ENCODE peak calls at places on chromosomes 4 and X, in four cellular contexts. V is DND-41, L is SK-N-SH, B is astrocyte. W is an unnamed sample. For H3K36me3 and H3K4me1, the result is how much of the 10 kb centered on the place peaks cover.

GRCh38 chr4:22434895-22435294 is 81.0 kb downstream of the ADGRA3 start:
- DNase-seq in V (no peak), B (peak), L (peak), W (peak)

GRCh38 chr4:180913750-180914149 is 1329.5 kb upstream of the TENM3 start:
- DNase-seq in L (no peak), B (peak), V (no peak), W (no peak)

GRCh38 chr4:47662975-47663374 is 174.9 kb downstream of the CORIN start:
- DNase-seq in V (peak), B (no peak), L (no peak), W (no peak)

GRCh38 chr4:26557164-26557563 is 26.7 kb upstream of the TBC1D19 start:
- DNase-seq in V (no peak), B (peak), L (peak), W (no peak)

GRCh38 chrX:49309401-49309981 is 6.0 kb downstream of the GAGE10 start:
- DNase-seq in V (peak), L (no peak), B (peak), W (peak)

GRCh38 chr4:14167876-14168510 is 540.5 kb upstream of the BOD1L1 start:
- DNase-seq in B (peak), V (no peak), L (no peak), W (no peak)

GRCh38 chr4:81030617-81031388 is at the start of gene BMP3:
- DNase-seq in V (no peak), B (peak), L (no peak), W (no peak)

GRCh38 chrX:141278306-141278705 is 36.0 kb upstream of the SPANXC start:
- DNase-seq in V (no peak), B (no peak), L (peak), W (peak)

GRCh38 chr4:158172558-158173258 is at the start of gene GASK1B:
- DNase-seq in V (no peak), L (peak), B (peak), W (peak)

GRCh38 chr4:166318810-166319525 is 445.9 kb downstream of the TLL1 start:
- DNase-seq in B (peak), V (no peak), L (no peak), W (no peak)

GRCh38 chr4:107018336-107018735 is 17.8 kb downstream of the DKK2 start:
- DNase-seq in L (no peak), B (no peak), V (no peak), W (no peak)

GRCh38 chrX:65596270-65596669 is 61.7 kb upstream of the LAS1L start:
- DNase-seq in B (peak), L (no peak), V (peak), W (peak)

GRCh38 chr4:6272863-6273660 is 3.4 kb downstream of the WFS1 start:
- DNase-seq in L (peak), B (peak), V (no peak), W (peak)

GRCh38 chr4:121794505-121795192 is 6.5 kb upstream of the EXOSC9 start:
- DNase-seq in B (no peak), V (no peak), L (no peak), W (no peak)

GRCh38 chr4:176377705-176378302 is 58.0 kb downstream of the SPCS3 start:
- DNase-seq in V (no peak), L (peak), B (peak), W (peak)

GRCh38 chr4:2802618-2803531 is 10.0 kb downstream of the SH3BP2 start:
- DNase-seq in L (no peak), B (no peak), V (no peak), W (no peak)

GRCh38 chr4:57726154-57726553 is 616.0 kb upstream of the IGFBP7 start:
- DNase-seq in V (no peak), B (no peak), L (no peak), W (no peak)

GRCh38 chr4:36640876-36641275 is 359.5 kb downstream of the DTHD1 start:
- DNase-seq in L (no peak), V (no peak), B (no peak), W (no peak)

GRCh38 chr4:70559216-70559830 is 32.7 kb upstream of the AMBN start:
- DNase-seq in V (peak), L (peak), B (peak), W (peak)

DNA sequence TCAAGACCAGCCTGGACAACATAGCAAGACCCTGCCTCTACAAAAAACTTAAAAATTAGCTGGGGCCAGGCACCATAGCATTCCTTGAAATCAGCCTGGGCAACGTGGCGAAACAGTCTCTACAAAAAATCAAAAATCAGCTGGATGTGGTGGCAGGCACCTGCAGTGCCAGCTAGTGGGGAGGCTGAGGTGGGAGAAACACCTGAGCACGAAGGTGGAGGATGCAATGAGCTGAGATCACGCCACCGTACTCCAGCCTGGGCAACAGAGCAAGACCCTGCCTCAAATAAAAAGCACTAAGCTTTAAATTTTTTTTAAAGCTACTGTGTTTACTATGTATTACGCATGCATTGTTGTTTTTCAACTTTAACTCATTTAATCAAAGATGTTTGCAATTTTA is 3.2 kb downstream of the RPL9 start:
- DNase-seq in B (no peak), L (no peak), V (no peak), W (no peak)
- H3K36me3 ChIP-seq in B (half or more), L (half or more), V (half or more), W (under half)

DNA sequence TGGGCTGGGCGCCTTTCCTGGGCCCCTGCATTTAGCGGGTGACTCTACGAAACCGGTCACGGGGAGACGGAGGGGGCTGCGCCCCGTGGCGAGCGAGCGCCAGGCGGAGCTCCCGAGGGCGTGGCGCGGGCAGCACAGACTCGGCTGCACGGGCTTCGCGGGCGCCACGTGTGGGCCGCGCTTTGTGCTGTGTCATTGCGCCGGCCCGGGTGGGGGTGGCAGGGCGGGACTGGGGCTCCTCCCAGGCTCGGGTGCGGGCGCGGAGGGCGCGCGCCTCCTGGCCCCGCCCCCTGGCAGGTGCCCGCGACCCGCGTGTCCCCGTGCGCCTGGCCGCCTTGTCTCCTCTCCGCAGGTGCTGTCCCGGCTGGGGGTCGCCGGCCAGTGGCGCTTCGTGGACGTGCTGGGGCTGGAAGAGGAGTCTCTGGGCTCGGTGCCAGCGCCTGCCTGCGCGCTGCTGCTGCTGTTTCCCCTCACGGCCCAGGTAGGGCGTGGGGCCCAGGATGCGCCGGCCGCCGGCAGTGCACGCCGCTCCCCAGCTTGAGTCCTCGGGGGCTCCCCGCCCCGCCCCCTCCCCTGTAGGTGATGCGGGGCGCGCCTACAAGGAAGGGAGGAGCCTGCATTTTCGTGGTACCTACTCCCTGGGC is 651 bp downstream of the UCHL1 start:
- DNase-seq in L (peak), B (peak), V (no peak), W (peak)
- H2AFZ ChIP-seq in L (peak), B (peak), V (no peak), W (peak)

GRCh38 chr4:1172971-1173757 is 781 bp upstream of the SPON2 start:
- DNase-seq in V (no peak), B (no peak), L (peak), W (no peak)

GRCh38 chr4:1177274-1178141 is 5.1 kb upstream of the SPON2 start:
- DNase-seq in B (peak), L (no peak), V (no peak), W (no peak)

GRCh38 chr4:1176398-1177273 is 4.3 kb upstream of the SPON2 start:
- DNase-seq in B (no peak), V (no peak), L (no peak), W (no peak)

GRCh38 chr4:1175635-1176229 is 3.3 kb upstream of the SPON2 start:
- DNase-seq in L (no peak), V (no peak), B (no peak), W (no peak)

DNA sequence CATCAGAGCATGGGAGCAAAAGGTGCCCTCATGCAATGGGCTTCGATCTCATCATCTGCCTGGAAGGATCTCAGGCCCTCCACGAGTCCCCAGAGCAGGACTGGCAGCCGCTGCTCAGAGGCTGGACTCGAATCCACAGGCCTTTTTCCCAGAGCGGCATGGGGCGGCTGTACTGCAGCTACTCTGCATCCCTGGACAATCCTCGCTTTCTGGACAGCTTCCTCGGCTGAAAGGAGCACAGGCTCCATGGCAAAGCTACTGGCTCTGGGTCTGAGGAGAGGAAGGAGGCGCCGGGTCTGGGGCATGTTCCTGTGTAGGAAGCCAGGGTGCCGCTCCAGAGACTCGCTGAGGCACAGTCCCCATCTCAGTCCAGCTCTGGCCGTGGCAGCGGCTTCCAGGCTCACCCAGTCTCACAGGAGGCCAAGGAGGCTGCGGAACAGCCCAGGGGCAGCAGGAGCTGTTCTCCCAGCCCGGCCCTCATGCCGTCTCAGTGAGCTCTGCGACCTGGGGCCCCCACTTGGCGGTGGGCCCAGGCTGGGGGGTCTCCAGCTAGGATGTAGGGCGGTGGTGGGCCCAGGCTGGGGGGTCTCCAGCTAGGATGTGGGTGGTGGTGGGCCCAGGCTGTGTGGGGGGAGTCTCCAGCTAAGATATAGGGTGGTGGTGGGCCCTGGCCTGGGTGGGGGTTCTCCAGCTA is 2.7 kb upstream of the SPON2 start:
- DNase-seq in B (no peak), V (no peak), L (no peak), W (no peak)
- H3K4me1 ChIP-seq in B (under half), V (under half), L (under half), W (under half)

GRCh38 chr4:78889955-78890354 is 49.3 kb downstream of the PAQR3 start:
- DNase-seq in B (no peak), V (no peak), L (no peak), W (no peak)
- H3K36me3 ChIP-seq in B (under half), V (under half), L (under half), W (under half)

DNA sequence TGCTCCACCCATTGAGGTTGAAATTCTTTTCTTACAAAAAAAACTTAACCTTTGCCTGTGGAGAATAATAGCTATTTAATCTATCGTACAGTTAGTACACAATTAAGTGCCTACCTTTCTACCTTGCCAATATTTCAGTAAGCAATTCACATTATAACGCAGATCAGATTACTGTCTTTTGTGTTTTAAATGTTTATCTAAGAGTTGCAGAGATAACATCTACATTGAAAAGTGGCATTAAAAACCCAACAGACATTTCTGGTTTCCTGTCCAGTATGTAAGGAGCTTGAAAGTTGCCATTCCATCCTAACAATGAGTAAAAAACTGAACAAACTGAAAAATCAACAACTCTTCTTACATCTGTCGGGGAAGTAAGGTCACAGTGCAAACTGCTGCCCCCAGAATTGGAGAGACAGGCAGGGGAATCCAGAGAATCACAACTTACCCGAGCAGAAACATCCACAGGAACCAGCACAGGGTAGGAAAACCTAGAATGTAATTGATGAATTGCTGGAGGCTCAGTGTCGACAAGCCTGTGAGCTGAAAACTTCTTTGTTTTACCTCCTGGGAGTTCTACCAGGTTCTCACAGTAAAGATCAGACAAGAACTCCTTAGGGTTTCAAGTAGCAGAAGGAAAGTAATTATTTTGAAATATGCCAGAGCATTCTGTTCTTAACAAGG is 27.3 kb upstream of the ACSL4 start:
- DNase-seq in B (peak), L (no peak), V (no peak), W (peak)
- H2AFZ ChIP-seq in B (no peak), L (no peak), V (no peak), W (no peak)

GRCh38 chr4:7904108-7904516 is 35.5 kb downstream of the AFAP1 start:
- DNase-seq in L (no peak), V (no peak), B (peak), W (peak)

GRCh38 chr4:7902101-7902553 is 37.5 kb downstream of the AFAP1 start:
- DNase-seq in V (no peak), L (peak), B (no peak), W (no peak)

GRCh38 chr4:7904942-7905341 is 34.7 kb downstream of the AFAP1 start:
- DNase-seq in L (no peak), V (no peak), B (peak), W (no peak)

GRCh38 chr4:7902826-7903225 is 36.8 kb downstream of the AFAP1 start:
- DNase-seq in V (no peak), B (peak), L (no peak), W (no peak)

GRCh38 chr4:7903686-7904085 is 36.0 kb downstream of the AFAP1 start:
- DNase-seq in B (peak), V (no peak), L (no peak), W (no peak)
- H3K4me1 ChIP-seq in B (half or more), V (under half), L (half or more), W (half or more)

DNA sequence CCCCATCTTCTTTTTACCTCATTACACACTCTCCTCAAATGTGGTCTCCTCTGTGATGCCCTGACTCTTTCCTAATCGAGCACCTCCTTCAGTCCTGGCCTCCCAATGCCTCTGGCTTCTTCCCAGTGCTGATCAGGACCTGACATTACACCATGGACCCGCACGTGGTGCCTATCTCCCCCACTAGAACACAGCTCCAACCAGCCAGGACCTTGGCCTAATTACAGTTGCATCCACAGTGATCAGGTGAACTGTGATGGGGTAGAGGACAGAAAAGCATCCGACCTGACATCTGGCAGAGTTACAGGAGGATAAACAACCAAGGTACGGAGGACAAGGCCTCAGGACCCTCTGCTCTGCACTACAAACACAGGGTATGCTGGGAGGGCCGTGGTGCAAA is 12.4 kb downstream of the LYAR start:
- DNase-seq in L (no peak), V (no peak), B (no peak), W (no peak)
- H3K36me3 ChIP-seq in L (under half), V (half or more), B (half or more), W (under half)

GRCh38 chrX:138759217-138759943 is 47.9 kb upstream of the FGF13 start:
- DNase-seq in L (no peak), B (no peak), V (no peak), W (no peak)
- H2AFZ ChIP-seq in L (no peak), B (no peak), V (no peak), W (no peak)

GRCh38 chr4:148054275-148054674 is 322.4 kb downstream of the ARHGAP10 start:
- DNase-seq in B (no peak), L (no peak), V (peak), W (peak)
- H3K4me1 ChIP-seq in B (under half), L (under half), V (under half), W (under half)

GRCh38 chrX:15906544-15906943 is 51.9 kb upstream of the AP1S2 start:
- DNase-seq in B (no peak), L (no peak), V (no peak), W (no peak)
- H3K36me3 ChIP-seq in B (under half), L (under half), V (under half), W (under half)

W was measured in endothelial cell of umbilical vein.